ENCODE peak calls at places on chromosome 7, in ten cellular contexts. Y is pancreas; B is COR-L47; N is activated T-cell treated with anti-CD3 and anti-CD28 coated beads, Interleukin-2, amount 50 U/mL, for 4 hours; K is iris pigment epithelial cell; S is ACHN; U is cardiac fibroblast; H is activated CD4-positive, alpha-beta memory T cell treated with anti-CD3 and anti-CD28 coated beads, Interleukin-2, amount 10 ng/mL, durations not matched to agents 7 days and 5 days; A is neural crest cell; R is astrocyte of the spinal cord. T is an unnamed sample.
A peak's percentile ranks its signal among the peaks of the same experiment; 100 is the strongest.

GRCh38 chr7:28983396-28984190 is 25.5 kb upstream of the TRIL start:
- DNase-seq in H (no peak), N (no peak), K (no peak), Y (no peak), B (no peak), S (no peak), R (no peak), A (no peak), U (no peak), T (no peak)

GRCh38 chr7:72538856-72539255 is 126.7 kb upstream of the CALN1 start:
- DNase-seq in H (no peak), A (peak; percentile 14), B (no peak), R (no peak), U (no peak), S (no peak), Y (no peak), N (no peak), K (no peak), T (no peak)

GRCh38 chr7:107161415-107161814 is 7.4 kb upstream of the HBP1 start:
- DNase-seq in S (no peak), A (no peak), B (no peak), N (no peak), U (no peak), K (no peak), H (no peak), Y (no peak), R (no peak), T (no peak)

GRCh38 chr7:157499121-157499834 is 162.5 kb downstream of the DNAJB6 start:
- DNase-seq in N (no peak), Y (no peak), H (peak; percentile 14), K (no peak), S (no peak), A (no peak), U (no peak), R (no peak), B (no peak), T (no peak)

GRCh38 chr7:47693161-47693740 is 111.3 kb upstream of the TNS3 start:
- DNase-seq in K (peak; percentile 47), B (no peak), H (no peak), A (no peak), Y (no peak), R (no peak), U (peak; percentile 18), N (no peak), S (no peak), T (peak; percentile 37)

GRCh38 chr7:30321992-30322637 is 37.7 kb downstream of the ZNRF2 start:
- DNase-seq in S (peak; percentile 41), Y (no peak), H (peak; percentile 21), K (no peak), B (no peak), N (no peak), A (no peak), U (peak; percentile 41), R (no peak), T (no peak)

GRCh38 chr7:118078015-118078414 is 105.9 kb upstream of the LSM8 start:
- DNase-seq in R (no peak), U (no peak), B (no peak), Y (no peak), N (no peak), H (no peak), A (no peak), K (no peak), S (no peak), T (no peak)

GRCh38 chr7:80830000-80830399 is 88.9 kb downstream of the SEMA3C start:
- DNase-seq in U (no peak), N (no peak), R (no peak), Y (no peak), S (no peak), B (no peak), A (no peak), H (no peak), K (no peak), T (no peak)

GRCh38 chr7:44145969-44146897 is 5.1 kb upstream of the MYL7 start:
- DNase-seq in H (peak; percentile 69), A (peak; percentile 64), N (peak; percentile 73), U (peak; percentile 75), S (peak; percentile 68), R (peak; percentile 30), B (no peak), Y (peak; percentile 88), K (peak; percentile 20), T (peak; percentile 24)

GRCh38 chr7:7705316-7705715 is 13.1 kb downstream of the RPA3 start:
- DNase-seq in Y (no peak), S (no peak), B (no peak), H (no peak), R (no peak), U (no peak), A (no peak), N (no peak), K (peak; percentile 51), T (no peak)

GRCh38 chr7:30912454-30912985 is 867 bp downstream of the AQP1 start:
- DNase-seq in N (no peak), H (no peak), B (no peak), K (no peak), Y (peak; percentile 52), U (no peak), S (no peak), R (no peak), A (no peak), T (no peak)

GRCh38 chr7:44216019-44216418 is 15.2 kb downstream of the YKT6 start:
- DNase-seq in Y (peak; percentile 67), H (no peak), S (no peak), N (no peak), U (no peak), R (no peak), K (no peak), B (peak; percentile 83), A (no peak), T (no peak)

GRCh38 chr7:42233939-42234338 is 3.1 kb downstream of the GLI3 start:
- DNase-seq in A (no peak), S (peak; percentile 47), K (peak; percentile 76), B (no peak), R (peak; percentile 62), Y (no peak), H (no peak), N (no peak), U (peak; percentile 38), T (no peak)

GRCh38 chr7:74525881-74526280 is 72.2 kb downstream of the GTF2IRD1 start:
- DNase-seq in H (no peak), S (no peak), A (no peak), B (peak; percentile 88), U (no peak), Y (peak; percentile 92), N (no peak), R (no peak), K (no peak), T (peak; percentile 94)

GRCh38 chr7:17289074-17289665 is 9.3 kb upstream of the AHR start:
- DNase-seq in S (no peak), U (peak; percentile 87), Y (no peak), K (peak; percentile 87), A (no peak), B (no peak), R (peak; percentile 53), H (no peak), N (no peak), T (peak; percentile 50)

GRCh38 chr7:149422065-149422913 is 38.6 kb downstream of the ZNF777 start:
- DNase-seq in H (peak; percentile 77), U (peak; percentile 72), K (peak; percentile 70), B (peak; percentile 64), A (peak; percentile 46), S (peak; percentile 86), N (peak; percentile 61), R (peak; percentile 51), Y (peak; percentile 84), T (peak; percentile 93)

GRCh38 chr7:84669177-84669732 is 474.7 kb upstream of the SEMA3A start:
- DNase-seq in N (no peak), A (no peak), Y (no peak), B (no peak), H (no peak), U (peak; percentile 69), S (no peak), K (no peak), R (no peak), T (peak; percentile 57)

GRCh38 chr7:64959072-64959747 is 31.6 kb downstream of the ZNF117 start:
- DNase-seq in N (no peak), S (no peak), U (no peak), Y (no peak), K (no peak), R (no peak), B (peak; percentile 50), H (no peak), A (no peak), T (no peak)